ENCODE peak calls at places on chromosome 18, in nine cellular contexts. K is stimulated activated CD4-positive, alpha-beta T cell treated with anti-CD3 and anti-CD28 coated beads, Interleukin-12 subunit alpha, Interleukin-12 subunit beta, amount 100 ng/mL, for 24 hours; D is activated CD8-positive, alpha-beta memory T cell treated with anti-CD3 and anti-CD28 coated beads for 48 hours; O is HCT116; V is GM18507; Z is substantia nigra; A is PC-3; T is left lung; G is putamen. L is an unnamed sample.

GRCh38 chr18:35415511-35416427 is 38.6 kb upstream of the ZNF396 start:
- DNase-seq in K (no peak), D (no peak), O (no peak), V (no peak), Z (no peak), A (no peak), T (no peak), G (peak), L (no peak)

GRCh38 chr18:37537868-37538525 is 27.6 kb downstream of the CELF4 start:
- DNase-seq in K (no peak), D (peak), O (peak), V (peak), Z (peak), A (peak), T (peak), G (peak), L (peak)

GRCh38 chr18:25898965-25899364 is 191.4 kb downstream of the SS18 start:
- DNase-seq in K (no peak), D (no peak), O (no peak), V (no peak), Z (no peak), A (no peak), T (no peak), G (no peak), L (no peak)

GRCh38 chr18:3012920-3013810 is at the start of gene LPIN2:
- DNase-seq in K (peak), D (peak), O (peak), V (peak), Z (peak), A (peak), T (peak), G (peak), L (peak)

GRCh38 chr18:74982946-74983635 is 225.8 kb downstream of the PTGR3 start:
- DNase-seq in K (no peak), D (no peak), O (no peak), V (no peak), Z (no peak), A (no peak), T (no peak), G (no peak), L (no peak)

GRCh38 chr18:63178526-63178880 is 141.1 kb downstream of the BCL2 start:
- DNase-seq in K (no peak), D (no peak), O (no peak), V (no peak), Z (no peak), A (no peak), T (no peak), G (no peak), L (no peak)

GRCh38 chr18:35334183-35334582 is 10.0 kb downstream of the ZNF24 start:
- DNase-seq in K (no peak), D (no peak), O (no peak), V (no peak), Z (no peak), A (no peak), T (no peak), G (no peak), L (no peak)

GRCh38 chr18:8247700-8248099 is 361.5 kb upstream of the RAB12 start:
- DNase-seq in K (no peak), D (no peak), O (no peak), V (no peak), Z (no peak), A (no peak), T (no peak), G (no peak), L (no peak)

GRCh38 chr18:80232710-80233109 is 14.6 kb downstream of the PARD6G start:
- DNase-seq in K (no peak), D (no peak), O (no peak), V (no peak), Z (no peak), A (no peak), T (no peak), G (no peak), L (no peak)

GRCh38 chr18:2979027-2979570 is 33.8 kb downstream of the LPIN2 start:
- DNase-seq in K (no peak), D (no peak), O (no peak), V (no peak), Z (no peak), A (no peak), T (no peak), G (no peak), L (no peak)

GRCh38 chr18:34886162-34886561 is 155.1 kb upstream of the MAPRE2 start:
- DNase-seq in K (no peak), D (no peak), O (no peak), V (no peak), Z (no peak), A (no peak), T (no peak), G (no peak), L (no peak)